ENCODE peak calls at places on chromosomes 2 and 18, in four cellular contexts. One of them, this sample, is unnamed.

GRCh38 chr2:111185496-111186022 is 64.8 kb downstream of the BCL2L11 start:
- DNase-seq in esophagus muscularis mucosa: no peak
- DNase-seq in activated naive CD4-positive, alpha-beta T cell: no peak
- DNase-seq in HEK293T: no peak
- DNase-seq in this sample: no peak

GRCh38 chr2:1685957-1686783 is 58.1 kb downstream of the PXDN start:
- DNase-seq in esophagus muscularis mucosa: no peak
- DNase-seq in activated naive CD4-positive, alpha-beta T cell: no peak
- DNase-seq in HEK293T: no peak
- DNase-seq in this sample: peak

GRCh38 chr2:27489118-27489497 is 435 bp downstream of the IFT172 start:
- DNase-seq in esophagus muscularis mucosa: no peak
- DNase-seq in activated naive CD4-positive, alpha-beta T cell: no peak
- DNase-seq in HEK293T: no peak
- DNase-seq in this sample: peak

GRCh38 chr2:95234806-95235205 is 27.5 kb downstream of the ZNF892 start:
- DNase-seq in esophagus muscularis mucosa: no peak
- DNase-seq in activated naive CD4-positive, alpha-beta T cell: no peak
- DNase-seq in HEK293T: no peak
- DNase-seq in this sample: no peak

GRCh38 chr2:83665894-83666293 is 793.2 kb downstream of the SUCLG1 start:
- DNase-seq in esophagus muscularis mucosa: no peak
- DNase-seq in activated naive CD4-positive, alpha-beta T cell: no peak
- DNase-seq in HEK293T: no peak
- DNase-seq in this sample: no peak

GRCh38 chr18:7070466-7070865 is 47.1 kb downstream of the LAMA1 start:
- DNase-seq in esophagus muscularis mucosa: no peak
- DNase-seq in activated naive CD4-positive, alpha-beta T cell: no peak
- DNase-seq in HEK293T: no peak
- DNase-seq in this sample: no peak

GRCh38 chr2:48673581-48673980 is 55.9 kb downstream of the GTF2A1L start:
- DNase-seq in esophagus muscularis mucosa: no peak
- DNase-seq in activated naive CD4-positive, alpha-beta T cell: no peak
- DNase-seq in HEK293T: no peak
- DNase-seq in this sample: no peak

GRCh38 chr2:111049792-111050640 is 70.7 kb upstream of the BCL2L11 start:
- DNase-seq in esophagus muscularis mucosa: peak
- DNase-seq in activated naive CD4-positive, alpha-beta T cell: no peak
- DNase-seq in HEK293T: peak
- DNase-seq in this sample: no peak

GRCh38 chr2:241189093-241189855 is 797 bp downstream of the ANO7 start:
- DNase-seq in esophagus muscularis mucosa: no peak
- DNase-seq in activated naive CD4-positive, alpha-beta T cell: no peak
- DNase-seq in HEK293T: no peak
- DNase-seq in this sample: no peak

GRCh38 chr18:58865714-58866113 is 1.0 kb downstream of the ZNF532 start:
- DNase-seq in esophagus muscularis mucosa: no peak
- DNase-seq in activated naive CD4-positive, alpha-beta T cell: no peak
- DNase-seq in HEK293T: no peak
- DNase-seq in this sample: no peak

GRCh38 chr2:120885311-120885710 is 149.6 kb downstream of the GLI2 start:
- DNase-seq in esophagus muscularis mucosa: no peak
- DNase-seq in activated naive CD4-positive, alpha-beta T cell: no peak
- DNase-seq in HEK293T: no peak
- DNase-seq in this sample: peak

This sample was measured in SJCRH30.